ENCODE peak calls at places on chromosomes 7 and 10, in four cellular contexts. F is trophoblast cell, Q is IMR-90, J is H9. K is an unnamed sample. For H3K4me1, the result is how much of the 10 kb centered on the place peaks cover.

GRCh38 chr7:112898432-112899290 is 108.5 kb upstream of the TMEM168 start:
- DNase-seq in F (peak), Q (peak), J (peak), K (peak)

GRCh38 chr7:38932509-38933168 is 23.6 kb upstream of the VPS41 start:
- DNase-seq in J (peak), Q (peak), F (peak), K (peak)

GRCh38 chr7:74479066-74479781 is 25.5 kb downstream of the GTF2IRD1 start:
- DNase-seq in Q (peak), F (no peak), J (no peak), K (no peak)

GRCh38 chr10:104332243-104333036 is 5.8 kb downstream of the ITPRIP start:
- DNase-seq in J (no peak), Q (no peak), F (no peak), K (peak)

GRCh38 chr7:130148561-130148960 is 56.6 kb downstream of the TMEM209 start:
- DNase-seq in J (no peak), F (no peak), Q (peak), K (no peak)

GRCh38 chr10:102643346-102644065 is 773 bp upstream of the TRIM8 start:
- DNase-seq in F (peak), Q (peak), J (peak), K (peak)

GRCh38 chr7:93092757-93093370 is 24.9 kb downstream of the SAMD9 start:
- DNase-seq in Q (peak), F (no peak), J (no peak), K (peak)

GRCh38 chr7:76071316-76072242 is 23.7 kb downstream of the MDH2 start:
- DNase-seq in Q (peak), J (peak), F (no peak), K (no peak)

GRCh38 chr10:102300289-102300843 is 55.0 kb downstream of the GBF1 start:
- DNase-seq in F (no peak), Q (peak), J (no peak), K (no peak)

GRCh38 chr7:48109848-48110663 is 21.0 kb downstream of the UPP1 start:
- DNase-seq in Q (peak), F (peak), J (peak), K (peak)

GRCh38 chr10:132339276-132339675 is 7.3 kb downstream of the LRRC27 start:
- DNase-seq in F (no peak), Q (no peak), J (no peak), K (no peak)

GRCh38 chr7:27096756-27097514 is 1.1 kb upstream of the HOXA1 start:
- DNase-seq in F (no peak), J (no peak), Q (peak), K (no peak)

DNA sequence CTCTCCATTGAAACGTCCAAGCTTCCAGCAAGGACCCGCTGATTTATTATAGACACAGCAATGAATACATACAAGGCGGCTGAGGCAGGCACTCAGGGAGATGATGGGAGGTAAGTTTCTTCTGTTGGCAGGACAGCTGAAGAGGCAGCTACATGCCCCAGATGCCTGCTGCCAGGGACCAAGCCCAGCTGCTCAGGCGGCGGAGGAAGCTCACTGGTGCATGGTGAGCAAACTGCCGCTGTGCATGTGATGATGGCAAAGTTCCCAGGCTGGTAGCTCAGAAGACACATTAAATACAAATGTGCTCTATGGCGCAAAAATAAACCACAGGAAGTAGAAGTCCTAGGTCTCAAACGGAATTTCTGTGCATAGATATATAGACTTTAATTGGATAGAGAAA is 2.3 kb downstream of the DNTT start:
- DNase-seq in J (no peak), F (no peak), Q (no peak), K (no peak)
- H3K4ac ChIP-seq in J (no peak), F (no peak), Q (no peak), K (no peak)

DNA sequence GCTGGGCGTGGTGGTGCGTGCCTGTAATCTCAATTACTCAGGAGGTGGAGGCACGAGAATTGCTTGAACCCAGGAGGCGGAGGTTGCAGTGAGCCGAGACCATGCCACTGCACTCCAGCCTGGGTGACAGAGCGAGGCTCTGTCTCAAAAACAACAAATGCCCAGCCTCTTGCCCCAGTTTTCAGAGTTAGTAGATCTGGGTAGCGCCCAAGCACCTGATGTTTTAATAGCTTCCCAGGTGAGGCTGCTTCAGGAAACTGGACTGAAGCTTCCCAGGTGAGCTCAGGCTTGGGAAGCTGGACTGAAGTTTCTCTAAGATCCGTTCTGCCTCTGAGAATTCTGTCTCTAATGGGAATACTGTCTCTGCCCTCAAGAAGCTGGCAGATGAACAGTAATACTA is 12.2 kb downstream of the RPS24 start:
- DNase-seq in Q (no peak), J (no peak), F (no peak), K (no peak)
- H3K4me1 ChIP-seq in Q (under half), J (under half), F (under half), K (under half)

DNA sequence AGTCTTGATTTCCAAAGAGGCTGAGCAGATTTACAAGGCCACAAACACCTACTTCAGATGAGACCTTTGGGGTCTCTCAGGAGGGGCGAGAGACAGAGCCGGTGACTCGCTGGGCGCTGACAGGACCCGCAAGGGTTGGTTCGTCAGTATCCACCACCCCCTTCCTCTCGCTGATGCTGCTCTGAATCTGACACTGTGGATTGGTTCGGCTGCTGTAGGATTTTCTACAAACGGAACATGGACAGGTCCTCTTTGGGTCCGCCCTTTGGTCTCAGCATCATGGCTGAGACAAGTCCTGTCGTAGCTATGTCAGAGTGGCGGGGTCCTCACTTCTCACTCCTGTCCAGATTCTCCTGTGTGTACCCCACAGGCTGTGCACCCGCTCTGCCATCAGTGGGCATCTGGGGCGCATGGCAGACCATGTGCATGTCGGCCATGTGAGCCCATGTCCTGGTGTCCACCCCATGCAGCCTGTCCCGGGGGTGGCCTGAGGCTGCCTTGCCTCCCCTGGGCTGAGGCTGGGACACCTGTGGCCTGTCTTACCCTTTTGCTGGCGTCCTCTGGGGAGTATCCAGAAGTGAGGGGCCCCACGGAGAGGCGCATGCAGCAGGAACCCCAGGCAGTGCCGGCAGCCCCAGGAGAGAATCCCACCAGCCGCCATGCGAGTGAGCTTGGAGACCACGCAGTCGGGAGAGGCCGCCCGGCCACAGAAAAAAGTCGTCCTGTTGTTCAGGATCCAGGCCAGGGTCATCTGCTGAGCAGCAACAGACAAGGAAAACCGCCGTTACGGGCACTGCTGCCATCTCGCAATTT is 21.6 kb upstream of the FAM20C start:
- DNase-seq in J (no peak), Q (no peak), F (no peak), K (no peak)
- H3K4ac ChIP-seq in J (no peak), Q (no peak), F (no peak), K (no peak)

GRCh38 chr10:101282937-101283336 is 53.7 kb upstream of the LBX1 start:
- DNase-seq in Q (no peak), J (no peak), F (no peak), K (peak)

GRCh38 chr10:101284171-101285092 is 55.2 kb upstream of the LBX1 start:
- DNase-seq in F (no peak), J (no peak), Q (no peak), K (no peak)

GRCh38 chr10:101285519-101286070 is 56.3 kb upstream of the LBX1 start:
- DNase-seq in F (no peak), Q (no peak), J (peak), K (peak)

GRCh38 chr10:101285093-101285463 is 55.8 kb upstream of the LBX1 start:
- DNase-seq in F (no peak), J (peak), Q (no peak), K (no peak)

GRCh38 chr10:101283762-101284161 is 54.5 kb upstream of the LBX1 start:
- DNase-seq in F (no peak), Q (no peak), J (no peak), K (no peak)
- H3K4me1 ChIP-seq in F (under half), Q (under half), J (under half), K (under half)

DNA sequence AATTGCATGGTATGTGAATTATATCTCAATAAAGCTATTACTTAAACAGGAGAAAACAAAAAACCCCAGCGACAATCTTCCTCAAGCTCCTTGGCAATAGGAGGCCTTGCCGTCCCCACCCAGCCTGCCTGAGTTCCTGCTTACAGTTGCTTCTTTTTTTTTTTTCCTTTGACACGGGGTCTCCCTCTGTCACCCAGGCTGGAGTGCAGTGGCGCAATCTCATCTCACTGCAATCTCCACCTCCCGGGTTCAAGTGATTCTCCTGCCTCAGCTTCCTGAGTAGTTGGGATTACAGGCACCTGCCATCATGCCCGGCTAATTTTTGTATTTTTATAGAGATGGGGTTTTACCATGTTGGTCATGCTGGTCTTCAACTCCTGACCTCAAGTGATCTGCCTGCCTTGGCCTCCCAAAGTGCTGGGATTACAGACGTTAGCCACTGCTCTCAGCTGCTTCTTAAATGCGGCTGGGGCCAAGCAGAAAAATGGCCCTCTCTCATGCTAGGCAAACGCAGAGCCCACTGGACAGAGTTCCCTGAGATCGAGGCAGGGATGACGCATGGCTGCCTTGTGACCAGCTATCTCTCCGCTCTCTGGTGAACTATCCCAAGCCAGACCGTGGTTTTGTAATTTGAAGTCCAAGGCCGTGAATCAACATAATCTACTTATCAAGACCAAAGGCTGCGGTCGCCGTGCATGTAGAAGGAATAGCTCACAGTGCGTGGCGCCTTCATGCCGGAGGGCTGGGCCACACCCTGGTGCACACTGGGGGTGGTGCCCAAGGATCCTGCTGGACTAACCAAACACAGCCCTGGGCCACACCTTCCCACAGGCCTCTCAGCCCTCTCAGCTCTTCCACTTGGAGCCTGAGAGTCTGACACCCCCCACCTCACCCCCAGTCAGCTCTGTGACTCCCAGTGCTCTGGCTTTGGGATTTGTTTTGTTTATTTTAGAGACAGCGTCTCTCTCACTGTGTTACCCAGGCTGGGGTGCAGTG is 88.2 kb upstream of the CUX1 start:
- DNase-seq in F (peak), J (no peak), Q (peak), K (no peak)
- H3K4ac ChIP-seq in F (no peak), J (no peak), Q (peak), K (no peak)

DNA sequence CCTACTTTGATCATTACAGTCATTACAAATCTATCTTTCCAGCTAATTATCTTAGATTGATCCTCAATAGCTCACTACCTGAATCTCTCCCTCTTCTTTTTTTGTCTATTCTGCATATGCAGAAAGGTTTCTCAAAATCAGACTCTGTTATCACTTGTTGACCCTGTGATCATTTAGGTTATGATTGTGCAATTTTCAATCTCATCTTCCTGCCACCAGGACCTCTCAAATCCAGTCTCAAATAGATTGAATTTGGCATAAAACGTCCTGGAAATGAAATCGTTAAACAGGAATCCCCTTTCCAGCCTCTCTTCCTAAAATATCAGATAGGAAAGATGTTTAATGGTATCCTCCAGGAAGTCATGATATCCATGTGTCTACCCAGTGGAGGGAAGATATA is 96.6 kb downstream of the ST8SIA6 start:
- DNase-seq in F (no peak), Q (no peak), J (no peak), K (no peak)
- H3K4me1 ChIP-seq in F (under half), Q (under half), J (under half), K (under half)

GRCh38 chr10:124239666-124240065 is 146.3 kb upstream of the CHST15 start:
- DNase-seq in F (no peak), Q (no peak), J (no peak), K (peak)
- H3K4ac ChIP-seq in F (no peak), Q (no peak), J (no peak), K (no peak)

GRCh38 chr7:72336382-72336886 is 75.7 kb downstream of the CALN1 start:
- DNase-seq in F (no peak), J (peak), Q (no peak), K (peak)
- H3K4me1 ChIP-seq in F (under half), J (under half), Q (under half), K (under half)

DNA sequence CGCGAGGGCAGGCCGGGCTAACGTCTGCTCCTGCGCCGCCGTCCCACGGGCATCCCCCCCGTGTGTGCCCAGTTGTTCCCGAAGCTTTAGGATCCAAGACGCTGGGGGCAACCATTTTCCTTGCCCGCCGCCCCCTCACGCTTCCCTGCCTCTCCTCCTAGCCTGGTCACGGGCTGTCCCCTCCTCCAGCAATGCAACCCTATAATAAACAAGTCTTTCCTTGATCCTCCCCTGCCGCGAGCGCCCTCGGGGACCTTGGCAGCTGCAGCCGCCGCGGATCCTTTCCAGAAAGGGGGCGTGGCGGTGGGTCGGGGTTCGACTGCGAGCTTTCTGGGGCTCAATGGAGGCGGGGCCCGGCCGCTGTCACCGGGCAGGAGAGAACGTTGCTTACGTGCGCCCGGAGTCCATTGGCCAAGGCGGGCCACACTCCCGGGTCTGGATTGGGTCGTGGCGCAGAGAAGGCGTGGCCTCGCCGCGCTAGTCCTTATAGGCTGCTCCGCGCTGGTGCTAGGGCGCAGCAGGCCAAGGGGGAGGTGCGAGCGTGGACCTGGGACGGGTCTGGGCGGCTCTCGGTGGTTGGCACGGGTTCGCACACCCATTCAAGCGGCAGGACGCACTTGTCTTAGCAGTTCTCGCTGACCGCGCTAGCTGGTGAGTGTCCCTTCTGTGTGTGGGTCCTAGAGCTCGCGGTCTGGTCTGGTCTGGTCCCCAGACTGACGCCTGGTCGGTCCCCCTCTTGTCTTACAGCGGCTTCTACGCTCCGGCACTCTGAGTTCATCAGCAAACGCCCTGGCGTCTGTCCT is at the start of gene DDIT4:
- DNase-seq in Q (peak), F (peak), J (peak), K (peak)
- H3K4ac ChIP-seq in Q (peak), F (peak), J (no peak), K (peak)